ENCODE peak calls at places on chromosomes 7 and 10, in five cellular contexts. One of them, this sample, is unnamed.

GRCh38 chr7:964401-965231 is 10.1 kb upstream of the ADAP1 start:
- DNase-seq in substantia nigra: no peak
- DNase-seq in astrocyte: peak
- DNase-seq in epithelial cell of prostate: no peak
- DNase-seq in left ventricle myocardium inferior: peak
- DNase-seq in this sample: no peak

GRCh38 chr10:43946445-43946844 is 297.8 kb upstream of the ZNF32 start:
- DNase-seq in left ventricle myocardium inferior: no peak
- DNase-seq in astrocyte: no peak
- DNase-seq in substantia nigra: no peak
- DNase-seq in epithelial cell of prostate: no peak
- DNase-seq in this sample: no peak

GRCh38 chr7:3436746-3437145 is 135.7 kb downstream of the SDK1 start:
- DNase-seq in substantia nigra: no peak
- DNase-seq in astrocyte: peak
- DNase-seq in epithelial cell of prostate: no peak
- DNase-seq in left ventricle myocardium inferior: no peak
- DNase-seq in this sample: no peak

GRCh38 chr7:32416846-32417245 is 73.3 kb downstream of the LSM5 start:
- DNase-seq in left ventricle myocardium inferior: no peak
- DNase-seq in astrocyte: no peak
- DNase-seq in epithelial cell of prostate: no peak
- DNase-seq in substantia nigra: no peak
- DNase-seq in this sample: no peak

GRCh38 chr7:23689165-23689564 is 9.2 kb downstream of the FAM221A start:
- DNase-seq in epithelial cell of prostate: no peak
- DNase-seq in astrocyte: no peak
- DNase-seq in substantia nigra: no peak
- DNase-seq in left ventricle myocardium inferior: no peak
- DNase-seq in this sample: no peak

GRCh38 chr10:23203369-23204325 is 11.5 kb downstream of the PTF1A start:
- DNase-seq in substantia nigra: no peak
- DNase-seq in left ventricle myocardium inferior: no peak
- DNase-seq in astrocyte: no peak
- DNase-seq in epithelial cell of prostate: no peak
- DNase-seq in this sample: no peak

GRCh38 chr7:51785806-51786205 is 469.2 kb upstream of the COBL start:
- DNase-seq in substantia nigra: no peak
- DNase-seq in astrocyte: no peak
- DNase-seq in left ventricle myocardium inferior: no peak
- DNase-seq in epithelial cell of prostate: no peak
- DNase-seq in this sample: no peak

GRCh38 chr10:46530249-46531186 is 25.9 kb downstream of the GPRIN2 start:
- DNase-seq in left ventricle myocardium inferior: peak
- DNase-seq in epithelial cell of prostate: no peak
- DNase-seq in substantia nigra: no peak
- DNase-seq in astrocyte: peak
- DNase-seq in this sample: no peak

GRCh38 chr7:27148031-27148775 is 629 bp upstream of the HOXA6 start:
- DNase-seq in epithelial cell of prostate: no peak
- DNase-seq in astrocyte: no peak
- DNase-seq in substantia nigra: no peak
- DNase-seq in left ventricle myocardium inferior: no peak
- DNase-seq in this sample: peak

GRCh38 chr7:157543791-157544190 is 207.0 kb downstream of the DNAJB6 start:
- DNase-seq in left ventricle myocardium inferior: no peak
- DNase-seq in substantia nigra: no peak
- DNase-seq in astrocyte: no peak
- DNase-seq in epithelial cell of prostate: no peak
- DNase-seq in this sample: no peak

GRCh38 chr10:102729090-102730026 is 14.4 kb upstream of the WBP1L start:
- DNase-seq in epithelial cell of prostate: no peak
- DNase-seq in substantia nigra: peak
- DNase-seq in left ventricle myocardium inferior: peak
- DNase-seq in astrocyte: peak
- DNase-seq in this sample: peak

GRCh38 chr10:106508920-106509319 is 655.6 kb downstream of the SORCS1 start:
- DNase-seq in substantia nigra: no peak
- DNase-seq in astrocyte: peak
- DNase-seq in epithelial cell of prostate: no peak
- DNase-seq in left ventricle myocardium inferior: no peak
- DNase-seq in this sample: no peak

GRCh38 chr7:43439631-43440401 is 143.1 kb upstream of the STK17A start:
- DNase-seq in left ventricle myocardium inferior: no peak
- DNase-seq in substantia nigra: no peak
- DNase-seq in epithelial cell of prostate: peak
- DNase-seq in astrocyte: peak
- DNase-seq in this sample: no peak

GRCh38 chr7:158517072-158517471 is 70.6 kb downstream of the PTPRN2 start:
- DNase-seq in substantia nigra: no peak
- DNase-seq in epithelial cell of prostate: no peak
- DNase-seq in astrocyte: no peak
- DNase-seq in left ventricle myocardium inferior: no peak
- DNase-seq in this sample: no peak

GRCh38 chr10:100083623-100084022 is 2.0 kb upstream of the CPN1 start:
- DNase-seq in astrocyte: no peak
- DNase-seq in substantia nigra: no peak
- DNase-seq in left ventricle myocardium inferior: no peak
- DNase-seq in epithelial cell of prostate: no peak
- DNase-seq in this sample: no peak

GRCh38 chr10:74040200-74041126 is 42.5 kb downstream of the VCL start:
- DNase-seq in epithelial cell of prostate: no peak
- DNase-seq in substantia nigra: no peak
- DNase-seq in astrocyte: no peak
- DNase-seq in left ventricle myocardium inferior: no peak
- DNase-seq in this sample: no peak

GRCh38 chr7:137771679-137772078 is 75.1 kb downstream of the DGKI start:
- DNase-seq in substantia nigra: no peak
- DNase-seq in epithelial cell of prostate: no peak
- DNase-seq in left ventricle myocardium inferior: no peak
- DNase-seq in astrocyte: peak
- DNase-seq in this sample: no peak

GRCh38 chr7:44183386-44183785 is 5.9 kb downstream of the GCK start:
- DNase-seq in substantia nigra: no peak
- DNase-seq in astrocyte: no peak
- DNase-seq in epithelial cell of prostate: no peak
- DNase-seq in left ventricle myocardium inferior: no peak
- DNase-seq in this sample: peak

GRCh38 chr7:11120675-11121220 is 147.1 kb downstream of the PHF14 start:
- DNase-seq in substantia nigra: no peak
- DNase-seq in astrocyte: no peak
- DNase-seq in left ventricle myocardium inferior: no peak
- DNase-seq in epithelial cell of prostate: no peak
- DNase-seq in this sample: no peak

GRCh38 chr10:18681366-18681765 is 22.1 kb downstream of the ARL5B start:
- DNase-seq in astrocyte: no peak
- DNase-seq in epithelial cell of prostate: no peak
- DNase-seq in substantia nigra: no peak
- DNase-seq in left ventricle myocardium inferior: no peak
- DNase-seq in this sample: no peak

DNA sequence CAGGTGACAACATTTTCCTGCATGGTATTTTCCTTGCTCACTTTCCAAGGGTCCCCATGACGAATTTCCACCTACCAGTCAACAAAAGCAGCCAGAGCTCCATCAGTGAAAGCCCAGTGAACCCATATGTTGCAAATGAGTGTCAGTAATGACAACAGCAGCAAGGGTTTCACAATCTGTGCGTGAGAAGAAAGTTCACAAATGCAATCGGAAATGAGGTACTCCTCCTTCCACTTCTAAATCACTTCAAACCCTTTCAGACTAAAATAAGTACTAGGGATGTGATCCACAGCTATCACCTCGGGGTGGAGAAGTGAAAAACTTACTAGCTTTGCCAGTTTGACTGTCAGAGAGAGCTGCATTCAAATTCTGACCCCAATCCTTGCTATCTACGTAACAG is 55.6 kb upstream of the BET1 start:
- DNase-seq in astrocyte: peak
- DNase-seq in left ventricle myocardium inferior: no peak
- DNase-seq in epithelial cell of prostate: no peak
- DNase-seq in substantia nigra: no peak
- DNase-seq in this sample: no peak
- H3K27ac ChIP-seq in astrocyte: no peak
- H3K27ac ChIP-seq in left ventricle myocardium inferior: no peak
- H3K27ac ChIP-seq in epithelial cell of prostate: peak
- H3K27ac ChIP-seq in substantia nigra: no peak
- H3K27ac ChIP-seq in this sample: no peak

DNA sequence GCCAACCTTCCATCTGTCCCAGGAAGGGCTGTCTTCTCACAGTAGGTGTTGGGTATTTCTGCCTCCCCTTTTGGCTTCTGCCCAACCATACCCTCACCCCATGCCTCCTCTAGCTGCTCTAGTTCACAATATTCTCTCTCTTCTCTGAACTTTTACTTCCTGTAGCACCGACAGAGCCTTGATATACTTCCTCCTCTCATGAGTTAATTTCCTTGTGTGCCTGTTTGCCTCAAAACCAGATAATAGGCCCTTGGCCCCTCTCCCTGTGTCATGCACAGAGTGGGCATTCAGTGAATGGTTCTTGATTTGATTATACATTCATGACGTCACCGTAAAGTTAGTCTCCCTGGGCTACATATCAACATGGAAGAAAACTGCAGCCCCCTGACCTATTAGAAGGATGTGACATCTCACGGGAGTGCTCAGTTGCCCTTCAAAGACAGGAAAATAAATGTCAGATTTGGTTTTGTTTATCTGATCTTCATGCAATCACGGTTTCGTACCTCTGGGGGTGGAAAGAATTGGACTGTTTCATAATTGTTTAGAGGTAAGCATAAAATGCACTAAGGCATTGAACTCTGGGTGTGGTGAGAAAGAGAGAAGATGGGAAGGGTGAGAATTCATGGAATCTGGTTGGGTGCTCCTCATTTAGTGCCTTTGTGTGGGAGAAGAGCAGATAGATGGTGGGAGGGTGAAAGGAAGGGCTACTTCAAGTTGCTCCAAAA is 127.6 kb downstream of the ITIH5 start:
- DNase-seq in epithelial cell of prostate: no peak
- DNase-seq in left ventricle myocardium inferior: no peak
- DNase-seq in substantia nigra: no peak
- DNase-seq in astrocyte: no peak
- DNase-seq in this sample: no peak
- H3K27ac ChIP-seq in epithelial cell of prostate: no peak
- H3K27ac ChIP-seq in left ventricle myocardium inferior: peak
- H3K27ac ChIP-seq in substantia nigra: no peak
- H3K27ac ChIP-seq in astrocyte: no peak
- H3K27ac ChIP-seq in this sample: no peak

DNA sequence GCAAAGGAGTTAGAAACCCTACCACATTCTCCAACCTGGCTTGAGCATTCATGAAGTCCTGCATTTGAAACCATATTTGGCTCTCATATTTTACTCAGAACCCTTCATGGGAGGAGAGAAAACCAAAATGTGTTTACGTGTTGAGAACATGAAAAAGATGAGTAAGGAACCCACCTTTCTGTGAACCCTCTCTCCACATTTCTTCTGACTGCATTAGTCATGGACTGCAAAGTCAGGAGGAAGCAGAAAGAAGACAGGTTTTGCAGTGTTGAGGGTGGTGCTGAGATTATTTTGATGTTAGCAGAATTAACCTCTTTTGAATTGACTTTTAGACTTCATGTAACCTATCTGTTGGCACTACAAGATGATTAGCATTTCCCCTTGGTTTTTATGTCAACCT is 4.9 kb downstream of the IFIT1B start:
- DNase-seq in astrocyte: peak
- DNase-seq in epithelial cell of prostate: peak
- DNase-seq in substantia nigra: no peak
- DNase-seq in left ventricle myocardium inferior: no peak
- DNase-seq in this sample: no peak
- H3K27ac ChIP-seq in astrocyte: no peak
- H3K27ac ChIP-seq in epithelial cell of prostate: no peak
- H3K27ac ChIP-seq in substantia nigra: no peak
- H3K27ac ChIP-seq in left ventricle myocardium inferior: no peak
- H3K27ac ChIP-seq in this sample: no peak

DNA sequence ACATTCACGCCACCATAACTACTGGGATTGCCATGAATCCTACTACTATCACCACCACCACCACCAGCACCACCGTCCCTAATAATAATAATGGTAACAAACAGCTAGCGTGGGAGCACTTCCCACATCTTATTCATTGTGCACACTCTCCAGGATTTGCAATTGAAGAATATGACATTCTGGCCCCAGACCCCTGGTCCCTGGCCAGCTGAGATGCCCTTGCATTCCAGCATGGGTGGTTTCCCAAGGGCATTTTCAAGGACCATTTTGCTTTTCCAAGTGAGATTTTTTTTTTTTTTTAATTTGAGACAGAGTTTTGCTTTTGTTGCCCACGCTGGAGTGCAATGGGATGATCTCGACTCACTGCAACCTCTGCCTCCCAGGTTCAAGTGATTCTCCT is 14.7 kb downstream of the CTBP2 start:
- DNase-seq in astrocyte: no peak
- DNase-seq in epithelial cell of prostate: no peak
- DNase-seq in left ventricle myocardium inferior: no peak
- DNase-seq in substantia nigra: no peak
- DNase-seq in this sample: no peak
- H3K27ac ChIP-seq in astrocyte: no peak
- H3K27ac ChIP-seq in epithelial cell of prostate: peak
- H3K27ac ChIP-seq in left ventricle myocardium inferior: peak
- H3K27ac ChIP-seq in substantia nigra: peak
- H3K27ac ChIP-seq in this sample: no peak

DNA sequence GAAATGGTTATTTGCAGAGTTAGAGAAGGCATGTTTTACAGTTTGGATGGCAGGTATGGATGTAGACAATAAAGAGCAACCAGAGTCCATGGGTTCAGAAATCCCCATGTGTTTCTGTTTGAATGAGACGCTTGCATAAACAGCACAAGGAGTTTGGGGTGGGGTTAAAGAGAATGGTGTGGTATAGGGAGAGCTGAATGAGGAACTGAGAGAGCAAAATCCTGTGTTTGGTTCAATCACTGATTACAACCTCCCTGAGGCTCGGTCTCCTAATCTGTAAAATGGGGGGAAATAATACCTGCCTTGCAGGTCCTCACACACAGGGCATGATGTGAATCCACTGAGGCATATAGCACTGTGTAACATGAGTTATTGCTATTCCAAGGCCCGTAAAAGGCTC is 23.7 kb downstream of the CAV1 start:
- DNase-seq in substantia nigra: no peak
- DNase-seq in left ventricle myocardium inferior: no peak
- DNase-seq in astrocyte: no peak
- DNase-seq in epithelial cell of prostate: no peak
- DNase-seq in this sample: no peak
- H3K27ac ChIP-seq in substantia nigra: no peak
- H3K27ac ChIP-seq in left ventricle myocardium inferior: peak
- H3K27ac ChIP-seq in astrocyte: no peak
- H3K27ac ChIP-seq in epithelial cell of prostate: no peak
- H3K27ac ChIP-seq in this sample: no peak

GRCh38 chr7:121504478-121504877 is 108.4 kb upstream of the FAM3C start:
- DNase-seq in substantia nigra: no peak
- DNase-seq in epithelial cell of prostate: no peak
- DNase-seq in astrocyte: peak
- DNase-seq in left ventricle myocardium inferior: no peak
- DNase-seq in this sample: no peak
- H3K27ac ChIP-seq in substantia nigra: no peak
- H3K27ac ChIP-seq in epithelial cell of prostate: peak
- H3K27ac ChIP-seq in astrocyte: peak
- H3K27ac ChIP-seq in left ventricle myocardium inferior: no peak
- H3K27ac ChIP-seq in this sample: no peak

This sample was measured in dorsolateral prefrontal cortex.